ENCODE peak calls at places on chromosomes 7 and 10, in ten cellular contexts. A is heart left ventricle, D is esophagus muscularis mucosa, X is H1, O is ovary, R is sigmoid colon, C is IMR-90, B is stomach, L is testis, G is tibial nerve. P is an unnamed sample.

GRCh38 chr10:50421026-50421719 is 169.9 kb upstream of the ASAH2 start:
- DNase-seq in A (peak; percentile 41), D (no peak), X (peak; percentile 58), O (no peak), R (no peak), C (peak; percentile 21), B (peak; percentile 41), L (peak; percentile 28), G (peak; percentile 45), P (no peak)

GRCh38 chr10:28975891-28976471 is 298.7 kb downstream of the BAMBI start:
- DNase-seq in A (no peak), D (peak; percentile 66), X (no peak), O (peak; percentile 44), R (no peak), C (peak; percentile 36), B (no peak), L (no peak), G (no peak), P (no peak)

GRCh38 chr10:13834581-13835286 is 248.0 kb downstream of the PRPF18 start:
- DNase-seq in A (peak; percentile 70), D (no peak), X (no peak), O (no peak), R (peak; percentile 56), C (peak; percentile 52), B (peak; percentile 60), L (peak; percentile 30), G (peak; percentile 49), P (no peak)

GRCh38 chr7:143449793-143450192 is 6.5 kb downstream of the TAS2R60 start:
- DNase-seq in A (no peak), D (no peak), X (no peak), O (no peak), R (no peak), C (no peak), B (no peak), L (no peak), G (no peak), P (no peak)

GRCh38 chr7:106216517-106217088 is 68.2 kb downstream of the NAMPT start:
- DNase-seq in A (no peak), D (no peak), X (no peak), O (no peak), R (peak; percentile 78), C (peak; percentile 97), B (peak; percentile 47), L (no peak), G (peak; percentile 46), P (no peak)

GRCh38 chr7:16958724-16959123 is 76.9 kb upstream of the AGR3 start:
- DNase-seq in A (no peak), D (no peak), X (no peak), O (no peak), R (no peak), C (no peak), B (no peak), L (no peak), G (no peak), P (no peak)

GRCh38 chr10:68955414-68955785 is 570 bp upstream of the DDX21 start:
- DNase-seq in A (no peak), D (no peak), X (no peak), O (no peak), R (no peak), C (no peak), B (no peak), L (no peak), G (no peak), P (no peak)

GRCh38 chr10:126434235-126434634 is 46.0 kb upstream of the ADAM12 start:
- DNase-seq in A (no peak), D (peak; percentile 66), X (no peak), O (no peak), R (no peak), C (no peak), B (no peak), L (no peak), G (no peak), P (no peak)

GRCh38 chr7:101163281-101164070 is 1.9 kb downstream of the VGF start:
- DNase-seq in A (no peak), D (no peak), X (peak; percentile 82), O (peak; percentile 48), R (no peak), C (no peak), B (no peak), L (peak; percentile 54), G (no peak), P (no peak)
- TF ChIP-seq POLR2A in A (no peak), D (no peak), X (no peak), O (no peak), R (no peak), C (no peak), B (no peak), L (no peak), G (no peak), P (no peak)

DNA sequence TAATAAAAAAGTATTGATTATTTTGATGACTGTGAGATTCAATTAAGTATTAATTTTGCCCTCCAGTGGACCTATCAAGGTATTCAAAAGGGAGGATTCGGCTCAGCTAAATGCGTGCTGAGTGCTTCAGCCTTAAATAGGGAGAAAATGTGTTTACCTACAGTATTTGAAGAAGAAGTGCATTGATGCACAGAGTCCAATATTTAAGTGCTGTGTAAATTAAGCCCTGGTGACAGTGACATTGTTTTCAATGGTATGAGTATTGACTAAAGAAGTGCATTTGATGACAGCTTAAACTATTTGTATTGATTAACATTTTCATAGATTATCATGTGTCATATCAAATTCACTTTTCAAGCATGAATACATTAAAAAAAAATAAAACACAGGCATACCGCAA is 106.6 kb downstream of the POU6F2 start:
- DNase-seq in A (no peak), D (no peak), X (no peak), O (no peak), R (no peak), C (no peak), B (no peak), L (no peak), G (no peak), P (no peak)
- H3K27me3 ChIP-seq in A (peaks cover 22% of the 10 kb centered on the region), D (no peaks in the 10 kb centered on the region), X (no peaks in the 10 kb centered on the region), O (no peaks in the 10 kb centered on the region), R (no peaks in the 10 kb centered on the region), C (no peaks in the 10 kb centered on the region), B (no peaks in the 10 kb centered on the region), L (no peaks in the 10 kb centered on the region), G (no peaks in the 10 kb centered on the region), P (no peaks in the 10 kb centered on the region)

GRCh38 chr7:65373608-65374351 is at the start of gene ZNF92:
- DNase-seq in A (peak; percentile 99), D (peak; percentile 99), X (peak; percentile 98), O (peak; percentile 94), R (peak; percentile 97), C (peak; percentile 93), B (peak; percentile 98), L (peak; percentile 99), G (peak; percentile 99), P (peak; percentile 97)
- TF ChIP-seq POLR2A in A (peak; percentile 98), D (peak; percentile 58), X (peak; percentile 99), O (peak; percentile 52), R (peak; percentile 73), C (peak; percentile 89), B (peak; percentile 92), L (peak; percentile 93), G (peak; percentile 68), P (peak; percentile 94)

DNA sequence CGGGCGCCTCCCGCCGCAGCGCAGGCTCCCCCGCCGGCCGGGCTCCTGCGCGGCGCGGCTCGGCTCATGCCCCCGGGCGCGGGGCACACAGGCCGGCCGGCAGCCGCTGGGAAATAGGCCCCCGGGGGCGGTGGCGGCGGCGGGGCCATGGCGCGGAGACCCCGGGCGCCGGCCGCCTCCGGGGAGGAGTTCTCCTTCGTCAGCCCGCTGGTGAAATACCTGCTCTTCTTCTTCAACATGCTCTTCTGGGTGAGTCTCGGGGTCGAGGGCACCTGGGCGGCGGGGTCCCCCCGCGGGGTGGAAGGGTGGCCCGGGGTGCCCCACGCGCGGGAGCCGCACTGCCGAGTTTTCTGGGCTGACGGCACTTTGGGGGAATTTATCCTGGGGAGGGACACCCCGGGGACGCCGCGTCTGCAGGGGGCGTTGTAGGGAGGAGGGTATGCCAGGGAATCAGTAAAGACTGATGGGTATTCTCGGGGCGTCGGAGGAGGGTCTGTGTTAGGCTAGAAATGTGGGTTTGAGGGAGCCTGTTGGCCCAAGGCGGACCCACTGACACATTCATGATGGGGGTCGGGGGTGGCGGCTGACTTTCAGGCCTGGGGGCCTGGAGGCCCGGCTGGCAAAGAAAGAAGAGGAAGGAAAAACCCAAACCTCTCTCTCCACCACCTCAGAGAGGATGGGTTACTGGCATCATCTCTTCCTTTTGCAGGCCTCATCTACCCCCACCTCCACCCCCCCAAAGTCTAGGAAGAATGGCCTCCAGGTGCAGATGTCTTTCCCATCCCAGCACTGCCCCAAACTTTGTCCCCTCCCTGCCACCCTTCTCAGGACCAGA is 544 bp downstream of the TSPAN33 start:
- DNase-seq in A (no peak), D (no peak), X (no peak), O (no peak), R (no peak), C (no peak), B (no peak), L (no peak), G (no peak), P (no peak)
- H3K27me3 ChIP-seq in A (peaks cover 12% of the 10 kb centered on the region), D (peaks cover 6% of the 10 kb centered on the region), X (no peaks in the 10 kb centered on the region), O (no peaks in the 10 kb centered on the region), R (peaks cover 14% of the 10 kb centered on the region), C (peaks cover 75% of the 10 kb centered on the region), B (no peaks in the 10 kb centered on the region), L (no peaks in the 10 kb centered on the region), G (no peaks in the 10 kb centered on the region), P (no peaks in the 10 kb centered on the region)